ENCODE peak calls at places on chromosomes 3 and 15, in ten cellular contexts. One of them, this sample, is unnamed.

GRCh38 chr3:123068227-123069020 is 1.6 kb downstream of the PDIA5 start:
- DNase-seq in NCI-H146: peak
- DNase-seq in AG04450: no peak
- DNase-seq in iris pigment epithelial cell: no peak
- DNase-seq in testis: peak
- DNase-seq in AG09309: no peak
- DNase-seq in HS-27A: no peak
- DNase-seq in pancreas: no peak
- DNase-seq in fibroblast of mammary gland: peak
- DNase-seq in NCI-H460: no peak
- DNase-seq in this sample: no peak

GRCh38 chr3:109137766-109138165 is 1.2 kb downstream of the C3orf85 start:
- DNase-seq in pancreas: no peak
- DNase-seq in fibroblast of mammary gland: no peak
- DNase-seq in AG09309: no peak
- DNase-seq in NCI-H460: no peak
- DNase-seq in testis: no peak
- DNase-seq in iris pigment epithelial cell: no peak
- DNase-seq in HS-27A: no peak
- DNase-seq in NCI-H146: no peak
- DNase-seq in AG04450: no peak
- DNase-seq in this sample: no peak

GRCh38 chr3:135203026-135203425 is 408.0 kb downstream of the EPHB1 start:
- DNase-seq in testis: no peak
- DNase-seq in HS-27A: no peak
- DNase-seq in fibroblast of mammary gland: no peak
- DNase-seq in AG09309: no peak
- DNase-seq in iris pigment epithelial cell: no peak
- DNase-seq in AG04450: no peak
- DNase-seq in pancreas: no peak
- DNase-seq in NCI-H146: no peak
- DNase-seq in NCI-H460: no peak
- DNase-seq in this sample: no peak

GRCh38 chr15:58738051-58738707 is 11.3 kb downstream of the ADAM10 start:
- DNase-seq in pancreas: no peak
- DNase-seq in testis: no peak
- DNase-seq in NCI-H146: no peak
- DNase-seq in fibroblast of mammary gland: peak
- DNase-seq in AG04450: no peak
- DNase-seq in AG09309: no peak
- DNase-seq in iris pigment epithelial cell: peak
- DNase-seq in NCI-H460: no peak
- DNase-seq in HS-27A: no peak
- DNase-seq in this sample: no peak

GRCh38 chr3:132405188-132405587 is 12.1 kb upstream of the DNAJC13 start:
- DNase-seq in NCI-H146: peak
- DNase-seq in AG04450: no peak
- DNase-seq in pancreas: no peak
- DNase-seq in HS-27A: no peak
- DNase-seq in NCI-H460: no peak
- DNase-seq in fibroblast of mammary gland: peak
- DNase-seq in testis: no peak
- DNase-seq in iris pigment epithelial cell: peak
- DNase-seq in AG09309: no peak
- DNase-seq in this sample: no peak

GRCh38 chr15:94079459-94079858 is 151.9 kb upstream of the MCTP2 start:
- DNase-seq in testis: no peak
- DNase-seq in HS-27A: no peak
- DNase-seq in iris pigment epithelial cell: no peak
- DNase-seq in fibroblast of mammary gland: no peak
- DNase-seq in pancreas: no peak
- DNase-seq in NCI-H460: no peak
- DNase-seq in AG04450: no peak
- DNase-seq in NCI-H146: no peak
- DNase-seq in AG09309: no peak
- DNase-seq in this sample: no peak

GRCh38 chr3:81303326-81303725 is 458.1 kb downstream of the GBE1 start:
- DNase-seq in NCI-H460: no peak
- DNase-seq in NCI-H146: no peak
- DNase-seq in AG04450: no peak
- DNase-seq in AG09309: no peak
- DNase-seq in iris pigment epithelial cell: no peak
- DNase-seq in pancreas: no peak
- DNase-seq in fibroblast of mammary gland: no peak
- DNase-seq in HS-27A: no peak
- DNase-seq in testis: no peak
- DNase-seq in this sample: no peak

GRCh38 chr15:96075895-96076294 is 254.6 kb upstream of the NR2F2 start:
- DNase-seq in AG09309: no peak
- DNase-seq in pancreas: no peak
- DNase-seq in NCI-H460: no peak
- DNase-seq in iris pigment epithelial cell: no peak
- DNase-seq in AG04450: no peak
- DNase-seq in testis: no peak
- DNase-seq in fibroblast of mammary gland: no peak
- DNase-seq in NCI-H146: no peak
- DNase-seq in HS-27A: no peak
- DNase-seq in this sample: no peak

GRCh38 chr3:101038880-101039279 is 45.7 kb upstream of the ABI3BP start:
- DNase-seq in pancreas: no peak
- DNase-seq in NCI-H146: no peak
- DNase-seq in iris pigment epithelial cell: no peak
- DNase-seq in testis: no peak
- DNase-seq in fibroblast of mammary gland: peak
- DNase-seq in AG09309: peak
- DNase-seq in AG04450: no peak
- DNase-seq in NCI-H460: no peak
- DNase-seq in HS-27A: no peak
- DNase-seq in this sample: no peak

GRCh38 chr3:119296723-119297122 is 2.5 kb downstream of the ARHGAP31 start:
- DNase-seq in fibroblast of mammary gland: no peak
- DNase-seq in pancreas: no peak
- DNase-seq in HS-27A: no peak
- DNase-seq in NCI-H460: no peak
- DNase-seq in AG09309: no peak
- DNase-seq in iris pigment epithelial cell: no peak
- DNase-seq in NCI-H146: no peak
- DNase-seq in testis: no peak
- DNase-seq in AG04450: no peak
- DNase-seq in this sample: no peak

GRCh38 chr3:159191454-159191853 is 389.6 kb downstream of the MFSD1 start:
- DNase-seq in NCI-H146: no peak
- DNase-seq in AG09309: peak
- DNase-seq in iris pigment epithelial cell: peak
- DNase-seq in fibroblast of mammary gland: peak
- DNase-seq in testis: no peak
- DNase-seq in HS-27A: peak
- DNase-seq in pancreas: no peak
- DNase-seq in NCI-H460: no peak
- DNase-seq in AG04450: no peak
- DNase-seq in this sample: no peak

GRCh38 chr3:11140054-11140712 is 14.1 kb upstream of the HRH1 start:
- DNase-seq in AG09309: no peak
- DNase-seq in HS-27A: no peak
- DNase-seq in testis: no peak
- DNase-seq in pancreas: no peak
- DNase-seq in AG04450: no peak
- DNase-seq in NCI-H460: no peak
- DNase-seq in fibroblast of mammary gland: peak
- DNase-seq in iris pigment epithelial cell: no peak
- DNase-seq in NCI-H146: no peak
- DNase-seq in this sample: peak

GRCh38 chr3:146449584-146449983 is 19.8 kb downstream of the PLSCR2 start:
- DNase-seq in testis: no peak
- DNase-seq in iris pigment epithelial cell: no peak
- DNase-seq in NCI-H460: no peak
- DNase-seq in AG04450: no peak
- DNase-seq in NCI-H146: no peak
- DNase-seq in fibroblast of mammary gland: no peak
- DNase-seq in HS-27A: no peak
- DNase-seq in pancreas: no peak
- DNase-seq in AG09309: no peak
- DNase-seq in this sample: no peak

GRCh38 chr3:32313723-32314473 is 75.4 kb downstream of the CMTM8 start:
- DNase-seq in NCI-H146: no peak
- DNase-seq in pancreas: no peak
- DNase-seq in AG09309: no peak
- DNase-seq in AG04450: no peak
- DNase-seq in NCI-H460: no peak
- DNase-seq in fibroblast of mammary gland: peak
- DNase-seq in testis: no peak
- DNase-seq in HS-27A: no peak
- DNase-seq in iris pigment epithelial cell: peak
- DNase-seq in this sample: no peak